ENCODE peak calls at places on chromosome 20, in six cellular contexts. Z, U, I, L, D and C are unnamed samples.

GRCh38 chr20:9353916-9354276 is 160.5 kb upstream of the LAMP5 start:
- DNase-seq in Z (no peak), U (peak; percentile 79), I (peak; percentile 22), L (peak; percentile 72), D (no peak), C (no peak)

GRCh38 chr20:24590193-24590982 is 121.0 kb downstream of the SYNDIG1 start:
- DNase-seq in Z (no peak), U (no peak), I (no peak), L (no peak), D (no peak), C (no peak)

GRCh38 chr20:58213112-58213511 is 15.3 kb downstream of the ANKRD60 start:
- DNase-seq in Z (no peak), U (no peak), I (no peak), L (no peak), D (no peak), C (no peak)

GRCh38 chr20:43691928-43692524 is 25.1 kb downstream of the MYBL2 start:
- DNase-seq in Z (no peak), U (peak; percentile 58), I (peak; percentile 39), L (peak; percentile 18), D (no peak), C (peak; percentile 36)

GRCh38 chr20:61419501-61419900 is 167.4 kb downstream of the CDH4 start:
- DNase-seq in Z (no peak), U (no peak), I (no peak), L (no peak), D (no peak), C (no peak)

GRCh38 chr20:5913166-5913565 is 37.2 kb downstream of the TRMT6 start:
- DNase-seq in Z (no peak), U (no peak), I (no peak), L (no peak), D (no peak), C (no peak)

GRCh38 chr20:59650418-59650817 is 46.1 kb downstream of the PHACTR3 start:
- DNase-seq in Z (no peak), U (no peak), I (no peak), L (no peak), D (no peak), C (no peak)

GRCh38 chr20:4465855-4466545 is 255.7 kb upstream of the PRND start:
- DNase-seq in Z (no peak), U (no peak), I (no peak), L (peak; percentile 20), D (no peak), C (no peak)

GRCh38 chr20:53599378-53599777 is 5.7 kb upstream of the ZNF217 start:
- DNase-seq in Z (no peak), U (no peak), I (no peak), L (no peak), D (no peak), C (no peak)

DNA sequence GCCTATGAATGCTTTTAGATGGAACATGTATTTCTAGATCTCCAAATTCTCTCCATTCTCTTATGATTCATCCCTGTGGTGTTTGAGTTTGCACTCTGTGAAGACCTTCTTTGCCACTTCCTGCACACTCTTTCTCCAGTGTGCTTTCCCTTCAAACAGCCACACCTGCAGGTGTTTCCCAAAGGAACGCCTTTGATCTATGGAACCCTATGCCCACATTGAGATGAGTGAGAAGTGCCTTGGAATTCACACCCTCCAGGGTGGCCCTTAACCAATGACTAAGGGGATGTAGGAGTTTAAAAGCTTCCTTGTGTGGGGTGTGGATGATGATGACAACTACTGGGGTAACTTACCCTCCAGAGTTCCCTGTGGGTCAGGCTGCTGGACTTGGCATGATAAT is 570.1 kb downstream of the DHX35 start:
- DNase-seq in Z (no peak), U (no peak), I (no peak), L (no peak), D (no peak), C (no peak)
- H3K4me3 ChIP-seq in Z (no peak overlapping the region), U (no peak overlapping the region), I (no peak overlapping the region), L (no peak overlapping the region), D (no peak overlapping the region), C (no peak overlapping the region)

GRCh38 chr20:33601861-33602260 is 60.3 kb upstream of the C20orf144 start:
- DNase-seq in Z (no peak), U (no peak), I (no peak), L (no peak), D (no peak), C (no peak)
- H3K4me3 ChIP-seq in Z (no peak overlapping the region), U (no peak overlapping the region), I (no peak overlapping the region), L (no peak overlapping the region), D (no peak overlapping the region), C (no peak overlapping the region)

GRCh38 chr20:31516166-31516565 is 1.9 kb downstream of the HM13 start:
- DNase-seq in Z (no peak), U (no peak), I (no peak), L (no peak), D (no peak), C (no peak)
- H3K4me3 ChIP-seq in Z (peak overlapping the region; percentile 92), U (no peak overlapping the region), I (peak overlapping the region; percentile 98), L (no peak overlapping the region), D (peak overlapping the region; percentile 99), C (no peak overlapping the region)

DNA sequence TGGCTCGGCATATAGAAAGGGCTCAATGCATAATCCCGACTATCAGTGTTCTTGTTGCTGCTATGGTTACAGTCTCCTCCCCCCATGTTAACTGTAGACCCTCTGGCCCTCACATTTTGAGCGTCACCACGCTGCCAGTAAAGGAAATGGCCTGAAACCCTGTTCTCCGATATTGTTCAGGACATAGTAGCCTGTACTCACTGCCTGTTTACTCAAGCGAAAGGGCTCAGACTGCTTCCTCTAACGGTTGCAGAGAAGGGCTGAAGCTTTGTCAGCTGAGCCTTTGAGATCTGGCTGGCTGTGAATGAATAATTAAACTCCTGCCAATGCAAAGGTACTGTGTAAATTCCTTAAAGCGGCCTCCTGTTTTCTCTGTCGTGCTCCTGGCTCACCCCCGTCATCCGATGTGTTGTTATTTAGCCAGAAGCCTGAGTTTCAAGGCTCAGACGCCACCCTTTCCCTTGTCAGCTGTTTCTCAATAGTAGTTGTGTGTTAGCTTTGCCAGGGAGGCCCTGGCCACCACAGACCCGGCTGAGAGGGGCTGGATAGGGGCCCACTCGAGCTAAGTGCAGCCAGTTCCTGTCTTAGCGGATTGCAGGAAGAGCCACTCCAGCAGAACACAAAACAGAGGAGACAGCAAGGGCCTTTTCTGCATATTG is 31.2 kb upstream of the RALGAPA2 start:
- DNase-seq in Z (peak; percentile 65), U (peak; percentile 84), I (peak; percentile 24), L (no peak), D (peak; percentile 80), C (peak; percentile 21)
- H3K4me3 ChIP-seq in Z (no peak overlapping the region), U (no peak overlapping the region), I (no peak overlapping the region), L (no peak overlapping the region), D (peak overlapping the region; percentile 15), C (no peak overlapping the region)

GRCh38 chr20:1185781-1186334 is 1.1 kb upstream of the TMEM74B start:
- DNase-seq in Z (no peak), U (peak; percentile 53), I (peak; percentile 11), L (peak; percentile 26), D (no peak), C (peak; percentile 53)

GRCh38 chr20:1184260-1184637 is 532 bp downstream of the TMEM74B start:
- DNase-seq in Z (no peak), U (no peak), I (no peak), L (no peak), D (no peak), C (no peak)

GRCh38 chr20:1184638-1185315 is at the start of gene TMEM74B:
- DNase-seq in Z (no peak), U (no peak), I (no peak), L (no peak), D (no peak), C (no peak)

GRCh38 chr20:1186367-1186991 is 1.7 kb upstream of the TMEM74B start:
- DNase-seq in Z (no peak), U (no peak), I (no peak), L (no peak), D (no peak), C (no peak)

DNA sequence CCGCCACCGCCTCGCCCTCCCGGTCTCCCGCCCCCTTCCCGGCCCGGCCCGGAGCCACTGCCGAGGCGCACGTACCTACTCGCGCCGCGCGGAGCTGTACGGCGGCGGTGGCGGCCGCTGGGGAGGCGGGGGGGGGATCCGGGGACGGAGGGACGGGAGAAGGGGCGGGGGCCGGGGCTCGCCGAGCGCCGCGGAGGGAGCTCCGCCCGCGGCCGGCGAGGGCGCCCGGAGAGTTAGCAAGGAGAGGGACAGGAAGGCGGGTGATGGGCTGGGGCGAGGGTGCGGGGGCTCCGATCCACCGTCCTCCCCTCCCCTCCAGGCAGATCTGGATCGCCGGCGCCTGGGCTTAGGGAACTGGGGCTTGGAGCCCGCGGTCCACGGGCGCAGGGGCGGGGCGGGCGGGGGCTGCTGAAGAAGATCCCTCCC is 548 bp upstream of the TMEM74B start:
- DNase-seq in Z (no peak), U (no peak), I (no peak), L (no peak), D (no peak), C (peak; percentile 22)
- H3K4me3 ChIP-seq in Z (peak overlapping the region; percentile 20), U (peak overlapping the region; percentile 79), I (peak overlapping the region; percentile 44), L (peak overlapping the region; percentile 25), D (peak overlapping the region; percentile 61), C (no peak overlapping the region)

GRCh38 chr20:2797136-2797983 is 3.1 kb downstream of the CPXM1 start:
- DNase-seq in Z (no peak), U (no peak), I (no peak), L (no peak), D (no peak), C (no peak)
- H3K4me3 ChIP-seq in Z (no peak overlapping the region), U (no peak overlapping the region), I (no peak overlapping the region), L (no peak overlapping the region), D (no peak overlapping the region), C (no peak overlapping the region)

GRCh38 chr20:46683939-46684750 is 5.1 kb downstream of the TP53RK start:
- DNase-seq in Z (peak; percentile 56), U (peak; percentile 84), I (peak; percentile 79), L (peak; percentile 80), D (no peak), C (peak; percentile 78)
- H3K4me3 ChIP-seq in Z (peak overlapping the region; percentile 34), U (peak overlapping the region; percentile 45), I (peak overlapping the region; percentile 72), L (peak overlapping the region; percentile 71), D (peak overlapping the region; percentile 34), C (no peak overlapping the region)

DNA sequence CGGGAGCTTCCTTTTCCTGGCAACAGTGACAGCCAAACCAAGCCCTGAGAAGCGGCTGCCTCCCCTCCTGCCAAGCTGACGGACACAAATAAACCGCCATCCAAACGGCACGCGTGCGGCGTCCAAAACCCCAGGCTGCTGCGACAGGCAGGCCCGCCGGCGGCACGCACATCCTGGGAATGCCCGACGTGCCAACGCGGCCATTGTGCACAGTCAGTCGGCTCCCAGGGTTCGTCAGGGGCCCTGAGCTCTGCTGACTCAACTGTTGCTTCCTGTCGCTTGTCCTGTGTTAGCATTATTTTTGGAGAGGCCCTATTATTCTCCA is 6.8 kb downstream of the JAG1 start:
- DNase-seq in Z (peak; percentile 43), U (no peak), I (peak; percentile 54), L (no peak), D (peak; percentile 75), C (no peak)
- H3K4me3 ChIP-seq in Z (no peak overlapping the region), U (no peak overlapping the region), I (peak overlapping the region; percentile 36), L (no peak overlapping the region), D (peak overlapping the region; percentile 96), C (no peak overlapping the region)